ENCODE peak calls at places on chromosome 15, in four cellular contexts. U, A, M and D are unnamed samples.

GRCh38 chr15:58182460-58183163 is 44.4 kb downstream of the AQP9 start:
- DNase-seq in U (no peak), M (peak; percentile 84), A (peak; percentile 37), D (peak; percentile 73)

GRCh38 chr15:23472678-23473077 is 25.6 kb upstream of the GOLGA6L2 start:
- DNase-seq in M (no peak), A (no peak), U (no peak), D (no peak)

GRCh38 chr15:74773731-74774252 is 8.1 kb upstream of the CSK start:
- DNase-seq in M (no peak), A (peak; percentile 52), U (no peak), D (no peak)

GRCh38 chr15:55742927-55743614 is at the start of gene PRTG:
- DNase-seq in U (no peak), M (peak; percentile 37), A (peak; percentile 72), D (peak; percentile 96)

GRCh38 chr15:89442671-89443307 is 53.6 kb downstream of the RHCG start:
- DNase-seq in U (no peak), A (peak; percentile 31), M (peak; percentile 74), D (peak; percentile 88)

GRCh38 chr15:90407871-90408317 is 19.9 kb downstream of the IQGAP1 start:
- DNase-seq in A (no peak), U (no peak), M (no peak), D (no peak)

GRCh38 chr15:73887481-73887880 is 14.1 kb downstream of the TBC1D21 start:
- DNase-seq in A (no peak), M (no peak), U (no peak), D (no peak)

GRCh38 chr15:38486946-38487345 is 33.0 kb downstream of the FAM98B start:
- DNase-seq in A (no peak), U (no peak), M (no peak), D (no peak)

GRCh38 chr15:45456212-45457106 is 66.1 kb downstream of the SLC30A4 start:
- DNase-seq in A (peak; percentile 65), M (peak; percentile 81), U (peak; percentile 33), D (peak; percentile 49)

GRCh38 chr15:88630141-88630721 is 8.6 kb upstream of the ISG20 start:
- DNase-seq in U (no peak), A (no peak), M (no peak), D (no peak)

GRCh38 chr15:89051875-89052274 is 36.4 kb upstream of the ABHD2 start:
- DNase-seq in M (no peak), A (peak; percentile 12), U (no peak), D (no peak)

GRCh38 chr15:88704791-88705768 is 66.3 kb downstream of the ISG20 start:
- DNase-seq in M (no peak), A (no peak), U (no peak), D (peak; percentile 72)

GRCh38 chr15:63372018-63372705 is 9.5 kb downstream of the CA12 start:
- DNase-seq in M (peak; percentile 66), U (no peak), A (no peak), D (no peak)

GRCh38 chr15:80694624-80695098 is 449 bp upstream of the ABHD17C start:
- DNase-seq in A (no peak), M (peak; percentile 15), U (no peak), D (no peak)

GRCh38 chr15:78353093-78353492 is 12.9 kb downstream of the CRABP1 start:
- DNase-seq in U (peak; percentile 2), A (peak; percentile 22), M (peak; percentile 66), D (peak; percentile 55)

GRCh38 chr15:55897560-55898336 is 95.7 kb downstream of the NEDD4 start:
- DNase-seq in U (no peak), M (peak; percentile 65), A (peak; percentile 41), D (peak; percentile 71)

GRCh38 chr15:94894056-94894455 is 662.7 kb downstream of the MCTP2 start:
- DNase-seq in A (no peak), M (no peak), U (no peak), D (no peak)

GRCh38 chr15:45157974-45158373 is 28.2 kb downstream of the DUOX1 start:
- DNase-seq in M (peak; percentile 34), U (no peak), A (no peak), D (no peak)

GRCh38 chr15:73897441-73898261 is 24.3 kb downstream of the TBC1D21 start:
- DNase-seq in M (peak; percentile 73), A (peak; percentile 25), U (no peak), D (peak; percentile 81)

GRCh38 chr15:32803631-32804030 is 85.8 kb downstream of the GREM1 start:
- DNase-seq in A (no peak), M (no peak), U (no peak), D (no peak)

DNA sequence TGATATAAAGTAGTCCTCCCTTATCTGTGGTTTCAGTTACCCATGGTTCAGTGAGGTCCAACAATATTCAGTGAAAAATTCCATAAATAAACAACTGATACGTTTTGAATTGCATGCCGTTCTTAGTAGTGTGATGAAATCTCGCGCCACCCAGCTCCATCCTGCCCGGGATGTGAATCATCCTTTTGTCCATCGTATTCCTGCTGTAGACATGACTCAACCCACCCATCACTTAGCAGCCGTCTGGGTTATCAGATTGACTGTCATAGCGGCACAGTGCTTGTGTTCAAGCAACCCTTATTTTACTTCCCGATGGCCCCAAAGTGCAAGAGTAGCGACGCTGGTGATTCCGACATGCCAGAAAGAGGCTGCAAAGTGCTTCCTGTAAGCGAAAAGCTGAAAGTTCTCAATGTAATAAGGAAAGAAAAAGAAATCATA is 48.0 kb upstream of the MEX3B start:
- DNase-seq in M (peak; percentile 78), A (peak; percentile 41), U (no peak), D (no peak)
- TF ChIP-seq FOXM1 in M (no peak), A (no peak), U (no peak), D (peak; percentile 87)

DNA sequence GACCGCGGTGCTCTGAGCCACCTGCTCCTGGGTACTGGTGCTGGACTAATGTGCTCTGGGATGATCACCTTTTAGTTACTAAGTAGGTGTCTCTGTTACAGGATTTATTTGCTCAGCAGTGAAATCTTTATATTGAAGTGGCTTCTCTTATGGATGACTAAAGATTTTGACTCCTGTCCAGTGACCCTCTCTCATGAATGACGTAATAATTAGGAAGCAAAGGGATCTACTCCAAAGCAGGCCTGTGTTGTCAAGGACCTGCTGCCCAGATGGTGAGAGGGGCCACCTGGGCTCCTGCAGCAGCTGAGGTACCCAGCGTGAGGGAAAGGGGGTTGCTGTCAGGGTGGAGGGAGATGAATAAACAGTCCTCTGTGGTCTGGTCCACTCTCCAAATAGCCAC is 263.6 kb downstream of the GABRG3 start:
- DNase-seq in U (no peak), A (no peak), M (no peak), D (peak; percentile 31)
- TF ChIP-seq JUND in U (no peak), A (no peak), M (no peak), D (no peak)

DNA sequence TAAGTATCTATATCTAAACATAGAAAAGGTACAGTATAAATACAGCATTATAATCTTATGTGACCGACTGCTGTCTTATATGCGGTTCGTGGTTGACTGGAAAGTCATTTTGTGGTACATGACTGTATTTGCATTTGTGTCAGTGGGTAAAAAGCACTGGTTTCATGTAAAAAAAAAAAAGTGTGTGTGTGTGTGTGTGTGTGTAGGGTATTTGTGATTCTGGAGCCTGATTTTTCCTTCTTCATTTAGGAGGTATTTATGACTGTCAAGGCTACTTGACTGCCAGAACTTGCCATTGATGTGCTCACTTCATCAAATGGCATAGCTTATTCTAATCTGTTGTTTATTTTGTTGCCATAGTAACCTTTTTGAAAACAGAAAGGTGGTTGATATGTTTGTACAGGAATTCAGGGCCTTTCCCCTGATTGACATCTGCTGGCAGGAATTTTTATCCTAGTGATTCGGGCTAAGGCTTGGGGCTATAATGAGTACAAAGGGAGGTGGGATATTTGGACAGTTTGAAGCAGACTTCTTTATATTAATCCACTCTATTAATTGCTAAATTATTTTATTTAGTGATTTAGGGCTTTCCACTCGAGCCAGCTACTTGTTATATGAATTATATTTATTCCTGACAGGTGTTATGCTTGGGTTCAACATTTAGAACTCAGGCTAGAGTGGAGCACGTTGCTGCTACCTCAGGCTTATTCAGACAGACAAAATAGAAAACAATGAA is 63.4 kb downstream of the AKAP13 start:
- DNase-seq in A (peak; percentile 96), M (no peak), U (peak; percentile 76), D (no peak)
- TF ChIP-seq MXI1 in A (no peak), M (no peak), U (no peak), D (no peak)

DNA sequence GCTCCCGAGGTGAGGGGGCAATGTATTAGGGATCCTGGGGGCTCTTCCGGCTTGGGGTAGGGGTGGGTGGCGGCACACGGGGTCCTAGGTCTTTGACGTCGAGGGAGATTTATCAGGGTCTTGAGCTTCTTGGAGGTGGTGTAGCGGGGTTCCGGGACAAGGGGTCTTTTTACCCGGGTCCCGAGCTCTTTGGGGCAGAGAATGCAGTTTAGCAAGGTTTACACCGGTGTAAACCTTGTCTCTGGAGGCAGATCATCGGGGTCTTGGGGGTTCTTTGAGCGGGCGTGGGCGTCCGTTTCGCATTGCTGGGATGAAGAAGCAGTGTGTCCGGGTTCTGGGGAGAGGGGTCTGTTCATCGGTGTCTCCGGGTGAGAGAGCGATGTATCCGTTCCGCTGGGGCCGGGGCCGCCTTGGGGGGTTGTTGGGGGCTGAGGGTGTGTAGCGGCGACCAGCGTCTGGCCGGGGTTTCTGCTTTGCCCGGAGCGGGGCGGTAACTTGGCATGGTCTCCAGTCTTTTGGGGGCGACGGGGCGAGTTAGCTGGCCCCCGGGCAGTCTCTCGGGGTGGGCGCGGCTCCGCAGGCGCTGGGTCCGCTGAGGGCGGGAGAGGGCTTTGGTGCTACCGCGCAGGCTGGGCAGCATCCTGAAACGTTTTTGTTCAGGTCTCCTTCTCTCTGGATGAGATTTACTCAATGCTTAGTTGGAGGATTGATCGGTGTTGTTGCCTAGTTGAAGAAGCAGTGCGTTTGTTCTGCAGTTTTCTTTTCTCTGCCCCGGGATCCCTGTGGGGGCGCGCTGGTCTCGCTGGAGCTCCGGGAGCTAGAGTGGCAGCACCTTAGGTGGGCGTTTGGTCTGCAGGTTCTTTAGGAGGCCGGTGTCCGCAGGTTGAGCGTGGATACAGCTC is 792 bp downstream of the GLCE start:
- DNase-seq in U (no peak), A (peak; percentile 30), M (peak; percentile 38), D (peak; percentile 66)
- TF ChIP-seq FOXM1 in U (no peak), A (no peak), M (no peak), D (no peak)

GRCh38 chr15:48437178-48437577 is 105.9 kb downstream of the DUT start:
- DNase-seq in U (no peak), M (no peak), A (no peak), D (no peak)
- TF ChIP-seq JUND in U (no peak), M (no peak), A (no peak), D (no peak)

GRCh38 chr15:92130906-92131305 is 262.8 kb upstream of the ST8SIA2 start:
- DNase-seq in U (no peak), M (no peak), A (no peak), D (no peak)
- TF ChIP-seq MXI1 in U (no peak), M (no peak), A (no peak), D (no peak)

GRCh38 chr15:64856429-64857145 is 14.9 kb downstream of the PLEKHO2 start:
- DNase-seq in M (no peak), U (no peak), A (peak; percentile 78), D (peak; percentile 80)
- TF ChIP-seq FOXM1 in M (no peak), U (no peak), A (no peak), D (no peak)